ENCODE peak calls at places on chromosomes 7 and 10, in seven cellular contexts. One of them, this sample, is unnamed.
A peak's percentile ranks its signal among the peaks of the same experiment; 100 is the strongest.

GRCh38 chr10:133616371-133617130 is 10.0 kb downstream of the FRG2B start:
- DNase-seq in activated T-helper 1 cell treated with anti-CD3 and anti-CD28 coated beads, Interleukin-12 subunit alpha, Interleukin-12 subunit beta, Interleukin-2, Interleukin-4 antibody, amounts not matched to agents 30 ng/mL and 10 ng/mL and 1 ng/mL, durations not matched to agents 14 hours and 24 hours and 36 hours: no peak
- DNase-seq in T-cell: no peak
- DNase-seq in AML-193: no peak
- DNase-seq in iris pigment epithelial cell: no peak
- DNase-seq in NCI-H1417: no peak
- DNase-seq in tibial nerve: no peak
- DNase-seq in this sample: no peak

GRCh38 chr10:61974611-61975010 is 73.1 kb downstream of the ARID5B start:
- DNase-seq in activated T-helper 1 cell treated with anti-CD3 and anti-CD28 coated beads, Interleukin-12 subunit alpha, Interleukin-12 subunit beta, Interleukin-2, Interleukin-4 antibody, amounts not matched to agents 30 ng/mL and 10 ng/mL and 1 ng/mL, durations not matched to agents 14 hours and 24 hours and 36 hours: no peak
- DNase-seq in T-cell: no peak
- DNase-seq in AML-193: no peak
- DNase-seq in iris pigment epithelial cell: peak; percentile 78
- DNase-seq in NCI-H1417: peak; percentile 50
- DNase-seq in tibial nerve: peak; percentile 82
- DNase-seq in this sample: no peak

GRCh38 chr7:29442146-29442545 is 121.5 kb upstream of the PRR15 start:
- DNase-seq in activated T-helper 1 cell treated with anti-CD3 and anti-CD28 coated beads, Interleukin-12 subunit alpha, Interleukin-12 subunit beta, Interleukin-2, Interleukin-4 antibody, amounts not matched to agents 30 ng/mL and 10 ng/mL and 1 ng/mL, durations not matched to agents 14 hours and 24 hours and 36 hours: no peak
- DNase-seq in T-cell: no peak
- DNase-seq in AML-193: no peak
- DNase-seq in iris pigment epithelial cell: peak; percentile 77
- DNase-seq in NCI-H1417: no peak
- DNase-seq in tibial nerve: no peak
- DNase-seq in this sample: no peak

GRCh38 chr7:129606801-129607200 is 4.7 kb upstream of the NRF1 start:
- DNase-seq in activated T-helper 1 cell treated with anti-CD3 and anti-CD28 coated beads, Interleukin-12 subunit alpha, Interleukin-12 subunit beta, Interleukin-2, Interleukin-4 antibody, amounts not matched to agents 30 ng/mL and 10 ng/mL and 1 ng/mL, durations not matched to agents 14 hours and 24 hours and 36 hours: no peak
- DNase-seq in T-cell: no peak
- DNase-seq in AML-193: peak; percentile 71
- DNase-seq in iris pigment epithelial cell: no peak
- DNase-seq in NCI-H1417: no peak
- DNase-seq in tibial nerve: peak; percentile 15
- DNase-seq in this sample: no peak

GRCh38 chr10:71757450-71757918 is 15.8 kb downstream of the VSIR start:
- DNase-seq in activated T-helper 1 cell treated with anti-CD3 and anti-CD28 coated beads, Interleukin-12 subunit alpha, Interleukin-12 subunit beta, Interleukin-2, Interleukin-4 antibody, amounts not matched to agents 30 ng/mL and 10 ng/mL and 1 ng/mL, durations not matched to agents 14 hours and 24 hours and 36 hours: no peak
- DNase-seq in T-cell: no peak
- DNase-seq in AML-193: no peak
- DNase-seq in iris pigment epithelial cell: no peak
- DNase-seq in NCI-H1417: no peak
- DNase-seq in tibial nerve: no peak
- DNase-seq in this sample: no peak

GRCh38 chr7:151110941-151111645 is 24.8 kb downstream of the AGAP3 start:
- DNase-seq in activated T-helper 1 cell treated with anti-CD3 and anti-CD28 coated beads, Interleukin-12 subunit alpha, Interleukin-12 subunit beta, Interleukin-2, Interleukin-4 antibody, amounts not matched to agents 30 ng/mL and 10 ng/mL and 1 ng/mL, durations not matched to agents 14 hours and 24 hours and 36 hours: peak; percentile 55
- DNase-seq in T-cell: peak; percentile 66
- DNase-seq in AML-193: peak; percentile 59
- DNase-seq in iris pigment epithelial cell: peak; percentile 67
- DNase-seq in NCI-H1417: peak; percentile 52
- DNase-seq in tibial nerve: peak; percentile 82
- DNase-seq in this sample: peak; percentile 93

GRCh38 chr7:105672820-105673219 is 91.5 kb upstream of the EFCAB10 start:
- DNase-seq in activated T-helper 1 cell treated with anti-CD3 and anti-CD28 coated beads, Interleukin-12 subunit alpha, Interleukin-12 subunit beta, Interleukin-2, Interleukin-4 antibody, amounts not matched to agents 30 ng/mL and 10 ng/mL and 1 ng/mL, durations not matched to agents 14 hours and 24 hours and 36 hours: no peak
- DNase-seq in T-cell: no peak
- DNase-seq in AML-193: no peak
- DNase-seq in iris pigment epithelial cell: no peak
- DNase-seq in NCI-H1417: peak; percentile 69
- DNase-seq in tibial nerve: no peak
- DNase-seq in this sample: no peak

GRCh38 chr10:683448-684071 is 5.9 kb downstream of the DIP2C start:
- DNase-seq in activated T-helper 1 cell treated with anti-CD3 and anti-CD28 coated beads, Interleukin-12 subunit alpha, Interleukin-12 subunit beta, Interleukin-2, Interleukin-4 antibody, amounts not matched to agents 30 ng/mL and 10 ng/mL and 1 ng/mL, durations not matched to agents 14 hours and 24 hours and 36 hours: no peak
- DNase-seq in T-cell: no peak
- DNase-seq in AML-193: no peak
- DNase-seq in iris pigment epithelial cell: peak; percentile 76
- DNase-seq in NCI-H1417: no peak
- DNase-seq in tibial nerve: no peak
- DNase-seq in this sample: peak; percentile 82

GRCh38 chr7:101386177-101386557 is 23.5 kb downstream of the COL26A1 start:
- DNase-seq in activated T-helper 1 cell treated with anti-CD3 and anti-CD28 coated beads, Interleukin-12 subunit alpha, Interleukin-12 subunit beta, Interleukin-2, Interleukin-4 antibody, amounts not matched to agents 30 ng/mL and 10 ng/mL and 1 ng/mL, durations not matched to agents 14 hours and 24 hours and 36 hours: no peak
- DNase-seq in T-cell: no peak
- DNase-seq in AML-193: no peak
- DNase-seq in iris pigment epithelial cell: no peak
- DNase-seq in NCI-H1417: no peak
- DNase-seq in tibial nerve: no peak
- DNase-seq in this sample: no peak

GRCh38 chr7:149126662-149127321 is 668 bp upstream of the ZNF425 start:
- DNase-seq in activated T-helper 1 cell treated with anti-CD3 and anti-CD28 coated beads, Interleukin-12 subunit alpha, Interleukin-12 subunit beta, Interleukin-2, Interleukin-4 antibody, amounts not matched to agents 30 ng/mL and 10 ng/mL and 1 ng/mL, durations not matched to agents 14 hours and 24 hours and 36 hours: peak; percentile 69
- DNase-seq in T-cell: peak; percentile 26
- DNase-seq in AML-193: no peak
- DNase-seq in iris pigment epithelial cell: peak; percentile 14
- DNase-seq in NCI-H1417: peak; percentile 89
- DNase-seq in tibial nerve: no peak
- DNase-seq in this sample: peak; percentile 85

GRCh38 chr7:94216944-94217461 is 177.7 kb upstream of the COL1A2 start:
- DNase-seq in activated T-helper 1 cell treated with anti-CD3 and anti-CD28 coated beads, Interleukin-12 subunit alpha, Interleukin-12 subunit beta, Interleukin-2, Interleukin-4 antibody, amounts not matched to agents 30 ng/mL and 10 ng/mL and 1 ng/mL, durations not matched to agents 14 hours and 24 hours and 36 hours: no peak
- DNase-seq in T-cell: no peak
- DNase-seq in AML-193: no peak
- DNase-seq in iris pigment epithelial cell: peak; percentile 77
- DNase-seq in NCI-H1417: no peak
- DNase-seq in tibial nerve: no peak
- DNase-seq in this sample: no peak

GRCh38 chr7:136976504-136977251 is 108.2 kb downstream of the CHRM2 start:
- DNase-seq in activated T-helper 1 cell treated with anti-CD3 and anti-CD28 coated beads, Interleukin-12 subunit alpha, Interleukin-12 subunit beta, Interleukin-2, Interleukin-4 antibody, amounts not matched to agents 30 ng/mL and 10 ng/mL and 1 ng/mL, durations not matched to agents 14 hours and 24 hours and 36 hours: no peak
- DNase-seq in T-cell: no peak
- DNase-seq in AML-193: no peak
- DNase-seq in iris pigment epithelial cell: no peak
- DNase-seq in NCI-H1417: no peak
- DNase-seq in tibial nerve: no peak
- DNase-seq in this sample: no peak

GRCh38 chr7:157576415-157576814 is 239.6 kb downstream of the DNAJB6 start:
- DNase-seq in activated T-helper 1 cell treated with anti-CD3 and anti-CD28 coated beads, Interleukin-12 subunit alpha, Interleukin-12 subunit beta, Interleukin-2, Interleukin-4 antibody, amounts not matched to agents 30 ng/mL and 10 ng/mL and 1 ng/mL, durations not matched to agents 14 hours and 24 hours and 36 hours: peak; percentile 28
- DNase-seq in T-cell: peak; percentile 60
- DNase-seq in AML-193: no peak
- DNase-seq in iris pigment epithelial cell: no peak
- DNase-seq in NCI-H1417: no peak
- DNase-seq in tibial nerve: no peak
- DNase-seq in this sample: peak; percentile 87

GRCh38 chr7:20229652-20230500 is 12.7 kb upstream of the MACC1 start:
- DNase-seq in activated T-helper 1 cell treated with anti-CD3 and anti-CD28 coated beads, Interleukin-12 subunit alpha, Interleukin-12 subunit beta, Interleukin-2, Interleukin-4 antibody, amounts not matched to agents 30 ng/mL and 10 ng/mL and 1 ng/mL, durations not matched to agents 14 hours and 24 hours and 36 hours: no peak
- DNase-seq in T-cell: no peak
- DNase-seq in AML-193: no peak
- DNase-seq in iris pigment epithelial cell: peak; percentile 86
- DNase-seq in NCI-H1417: no peak
- DNase-seq in tibial nerve: no peak
- DNase-seq in this sample: no peak

GRCh38 chr7:105759670-105760548 is 116.5 kb downstream of the ATXN7L1 start:
- DNase-seq in activated T-helper 1 cell treated with anti-CD3 and anti-CD28 coated beads, Interleukin-12 subunit alpha, Interleukin-12 subunit beta, Interleukin-2, Interleukin-4 antibody, amounts not matched to agents 30 ng/mL and 10 ng/mL and 1 ng/mL, durations not matched to agents 14 hours and 24 hours and 36 hours: no peak
- DNase-seq in T-cell: no peak
- DNase-seq in AML-193: peak; percentile 17
- DNase-seq in iris pigment epithelial cell: peak; percentile 66
- DNase-seq in NCI-H1417: peak; percentile 46
- DNase-seq in tibial nerve: peak; percentile 72
- DNase-seq in this sample: no peak

GRCh38 chr7:93176961-93177580 is 28.9 kb upstream of the SAMD9L start:
- DNase-seq in activated T-helper 1 cell treated with anti-CD3 and anti-CD28 coated beads, Interleukin-12 subunit alpha, Interleukin-12 subunit beta, Interleukin-2, Interleukin-4 antibody, amounts not matched to agents 30 ng/mL and 10 ng/mL and 1 ng/mL, durations not matched to agents 14 hours and 24 hours and 36 hours: no peak
- DNase-seq in T-cell: no peak
- DNase-seq in AML-193: no peak
- DNase-seq in iris pigment epithelial cell: no peak
- DNase-seq in NCI-H1417: no peak
- DNase-seq in tibial nerve: no peak
- DNase-seq in this sample: no peak

GRCh38 chr10:109203616-109204375 is 719.5 kb downstream of the XPNPEP1 start:
- DNase-seq in activated T-helper 1 cell treated with anti-CD3 and anti-CD28 coated beads, Interleukin-12 subunit alpha, Interleukin-12 subunit beta, Interleukin-2, Interleukin-4 antibody, amounts not matched to agents 30 ng/mL and 10 ng/mL and 1 ng/mL, durations not matched to agents 14 hours and 24 hours and 36 hours: no peak
- DNase-seq in T-cell: no peak
- DNase-seq in AML-193: no peak
- DNase-seq in iris pigment epithelial cell: no peak
- DNase-seq in NCI-H1417: no peak
- DNase-seq in tibial nerve: no peak
- DNase-seq in this sample: no peak

GRCh38 chr10:117237401-117237991 is 3.4 kb upstream of the SLC18A2 start:
- DNase-seq in activated T-helper 1 cell treated with anti-CD3 and anti-CD28 coated beads, Interleukin-12 subunit alpha, Interleukin-12 subunit beta, Interleukin-2, Interleukin-4 antibody, amounts not matched to agents 30 ng/mL and 10 ng/mL and 1 ng/mL, durations not matched to agents 14 hours and 24 hours and 36 hours: no peak
- DNase-seq in T-cell: no peak
- DNase-seq in AML-193: peak; percentile 98
- DNase-seq in iris pigment epithelial cell: no peak
- DNase-seq in NCI-H1417: no peak
- DNase-seq in tibial nerve: no peak
- DNase-seq in this sample: no peak

GRCh38 chr10:112698774-112699173 is 251.3 kb upstream of the TCF7L2 start:
- DNase-seq in activated T-helper 1 cell treated with anti-CD3 and anti-CD28 coated beads, Interleukin-12 subunit alpha, Interleukin-12 subunit beta, Interleukin-2, Interleukin-4 antibody, amounts not matched to agents 30 ng/mL and 10 ng/mL and 1 ng/mL, durations not matched to agents 14 hours and 24 hours and 36 hours: no peak
- DNase-seq in T-cell: no peak
- DNase-seq in AML-193: no peak
- DNase-seq in iris pigment epithelial cell: no peak
- DNase-seq in NCI-H1417: no peak
- DNase-seq in tibial nerve: no peak
- DNase-seq in this sample: no peak

GRCh38 chr10:17708806-17709205 is 43.2 kb upstream of the TMEM236 start:
- DNase-seq in activated T-helper 1 cell treated with anti-CD3 and anti-CD28 coated beads, Interleukin-12 subunit alpha, Interleukin-12 subunit beta, Interleukin-2, Interleukin-4 antibody, amounts not matched to agents 30 ng/mL and 10 ng/mL and 1 ng/mL, durations not matched to agents 14 hours and 24 hours and 36 hours: no peak
- DNase-seq in T-cell: no peak
- DNase-seq in AML-193: no peak
- DNase-seq in iris pigment epithelial cell: no peak
- DNase-seq in NCI-H1417: no peak
- DNase-seq in tibial nerve: no peak
- DNase-seq in this sample: no peak